ENCODE peak calls at places on chromosomes 16 and 17, in six cellular contexts. L is HCT116, G is HepG2, C is IMR-90, M is PC-3, U is mammary epithelial cell. S is an unnamed sample.

GRCh38 chr16:49010396-49010795 is 271.2 kb downstream of the CBLN1 start:
- DNase-seq in L (no peak), G (no peak), C (no peak), M (no peak), U (no peak), S (no peak)

GRCh38 chr16:57711331-57711730 is 16.7 kb downstream of the DRC7 start:
- DNase-seq in L (no peak), G (no peak), C (no peak), M (no peak), U (no peak), S (no peak)

GRCh38 chr17:8005951-8006730 is 3.7 kb downstream of the GUCY2D start:
- DNase-seq in L (no peak), G (no peak), C (no peak), M (no peak), U (no peak), S (peak; percentile 36)

GRCh38 chr17:34313164-34313563 is 6.1 kb upstream of the CCL8 start:
- DNase-seq in L (no peak), G (no peak), C (peak; percentile 39), M (no peak), U (no peak), S (no peak)

GRCh38 chr17:81128774-81129173 is 36.5 kb upstream of the PVALEF start:
- DNase-seq in L (no peak), G (no peak), C (no peak), M (no peak), U (no peak), S (no peak)

GRCh38 chr16:50208460-50208931 is 55.4 kb downstream of the TENT4B start:
- DNase-seq in L (no peak), G (peak; percentile 16), C (peak; percentile 73), M (peak; percentile 63), U (peak; percentile 63), S (no peak)

GRCh38 chr17:41697122-41697962 is 8.7 kb downstream of the EIF1 start:
- DNase-seq in L (no peak), G (no peak), C (peak; percentile 64), M (no peak), U (no peak), S (no peak)

GRCh38 chr17:43040655-43041054 is 15.6 kb downstream of the RND2 start:
- DNase-seq in L (no peak), G (peak; percentile 81), C (no peak), M (no peak), U (no peak), S (no peak)

GRCh38 chr17:69947027-69947759 is 127.8 kb upstream of the KCNJ16 start:
- DNase-seq in L (no peak), G (no peak), C (peak; percentile 28), M (no peak), U (no peak), S (no peak)

GRCh38 chr16:19430345-19430744 is 12.7 kb downstream of the TMC5 start:
- DNase-seq in L (no peak), G (no peak), C (no peak), M (no peak), U (no peak), S (no peak)

GRCh38 chr17:17305282-17305801 is 2.2 kb downstream of the NT5M start:
- DNase-seq in L (no peak), G (peak; percentile 33), C (no peak), M (no peak), U (no peak), S (no peak)

GRCh38 chr17:3877220-3877619 is 15.6 kb downstream of the CAMKK1 start:
- DNase-seq in L (no peak), G (no peak), C (no peak), M (no peak), U (no peak), S (no peak)

GRCh38 chr16:24972608-24973220 is 42.5 kb downstream of the ARHGAP17 start:
- DNase-seq in L (no peak), G (no peak), C (no peak), M (no peak), U (no peak), S (no peak)

GRCh38 chr16:55418586-55418985 is 60.4 kb upstream of the MMP2 start:
- DNase-seq in L (no peak), G (no peak), C (peak; percentile 10), M (no peak), U (no peak), S (peak; percentile 48)

GRCh38 chr16:57634171-57634570 is 5.7 kb downstream of the ADGRG1 start:
- DNase-seq in L (no peak), G (no peak), C (peak; percentile 54), M (peak; percentile 76), U (peak; percentile 65), S (no peak)

GRCh38 chr16:85686912-85687591 is 1.7 kb downstream of the GINS2 start:
- DNase-seq in L (no peak), G (no peak), C (no peak), M (peak; percentile 18), U (no peak), S (no peak)

GRCh38 chr17:72790194-72790593 is 302.3 kb downstream of the SLC39A11 start:
- DNase-seq in L (no peak), G (no peak), C (no peak), M (no peak), U (no peak), S (no peak)

GRCh38 chr17:828761-829160 is 46.6 kb downstream of the MRM3 start:
- DNase-seq in L (no peak), G (no peak), C (no peak), M (no peak), U (no peak), S (no peak)

GRCh38 chr16:89111263-89111662 is 17.6 kb downstream of the ACSF3 start:
- DNase-seq in L (no peak), G (no peak), C (no peak), M (no peak), U (no peak), S (no peak)

GRCh38 chr16:89112377-89113151 is 18.9 kb downstream of the ACSF3 start:
- DNase-seq in L (no peak), G (no peak), C (no peak), M (no peak), U (no peak), S (no peak)

GRCh38 chr16:89108412-89108811 is 14.8 kb downstream of the ACSF3 start:
- DNase-seq in L (no peak), G (no peak), C (no peak), M (no peak), U (no peak), S (no peak)

GRCh38 chr16:89113152-89113547 is 19.5 kb downstream of the ACSF3 start:
- DNase-seq in L (no peak), G (no peak), C (no peak), M (no peak), U (no peak), S (no peak)

DNA sequence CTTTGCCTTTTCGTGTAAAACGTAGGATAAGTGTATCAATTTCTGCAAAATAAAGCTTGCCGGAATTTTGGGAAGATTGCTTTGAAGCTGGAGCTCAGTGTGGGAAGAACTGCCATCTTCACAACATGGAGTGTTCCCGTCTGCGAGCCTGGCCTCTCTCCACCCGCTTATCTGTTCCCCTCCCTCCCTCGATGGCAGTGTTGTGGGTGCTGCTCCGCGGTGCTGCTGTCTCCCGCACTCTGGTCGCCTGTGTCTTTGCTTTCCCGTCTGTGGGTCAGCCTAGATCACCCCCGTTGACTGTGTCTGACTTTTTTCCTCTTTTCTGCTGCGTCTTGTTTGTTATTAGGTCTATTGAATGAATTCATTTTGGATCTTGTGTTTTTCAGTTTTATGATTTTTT is 17.0 kb downstream of the ACSF3 start:
- DNase-seq in L (no peak), G (no peak), C (no peak), M (no peak), U (no peak), S (no peak)
- H3K36me3 ChIP-seq in L (peaks cover 31% of the 10 kb centered on the region), G (peaks cover 77% of the 10 kb centered on the region), C (peaks cover 54% of the 10 kb centered on the region), M (no peaks in the 10 kb centered on the region), U (peaks cover 2% of the 10 kb centered on the region), S (peaks cover 2% of the 10 kb centered on the region)

GRCh38 chr16:77677129-77677528 is 45.2 kb upstream of the NUDT7 start:
- DNase-seq in L (no peak), G (no peak), C (no peak), M (no peak), U (peak; percentile 11), S (no peak)

GRCh38 chr16:77679336-77679735 is 43.0 kb upstream of the NUDT7 start:
- DNase-seq in L (no peak), G (no peak), C (no peak), M (no peak), U (no peak), S (no peak)

GRCh38 chr16:77682586-77682985 is 39.7 kb upstream of the NUDT7 start:
- DNase-seq in L (no peak), G (no peak), C (no peak), M (no peak), U (no peak), S (no peak)

GRCh38 chr16:77679901-77680300 is 42.4 kb upstream of the NUDT7 start:
- DNase-seq in L (peak; percentile 8), G (no peak), C (no peak), M (no peak), U (no peak), S (no peak)

GRCh38 chr16:77680496-77680895 is 41.8 kb upstream of the NUDT7 start:
- DNase-seq in L (no peak), G (no peak), C (no peak), M (no peak), U (no peak), S (no peak)
- H3K4me2 ChIP-seq in L (no peak overlapping the region), G (no peak overlapping the region), C (no peak overlapping the region), M (no peak overlapping the region), U (no peak overlapping the region), S (no peak overlapping the region)

DNA sequence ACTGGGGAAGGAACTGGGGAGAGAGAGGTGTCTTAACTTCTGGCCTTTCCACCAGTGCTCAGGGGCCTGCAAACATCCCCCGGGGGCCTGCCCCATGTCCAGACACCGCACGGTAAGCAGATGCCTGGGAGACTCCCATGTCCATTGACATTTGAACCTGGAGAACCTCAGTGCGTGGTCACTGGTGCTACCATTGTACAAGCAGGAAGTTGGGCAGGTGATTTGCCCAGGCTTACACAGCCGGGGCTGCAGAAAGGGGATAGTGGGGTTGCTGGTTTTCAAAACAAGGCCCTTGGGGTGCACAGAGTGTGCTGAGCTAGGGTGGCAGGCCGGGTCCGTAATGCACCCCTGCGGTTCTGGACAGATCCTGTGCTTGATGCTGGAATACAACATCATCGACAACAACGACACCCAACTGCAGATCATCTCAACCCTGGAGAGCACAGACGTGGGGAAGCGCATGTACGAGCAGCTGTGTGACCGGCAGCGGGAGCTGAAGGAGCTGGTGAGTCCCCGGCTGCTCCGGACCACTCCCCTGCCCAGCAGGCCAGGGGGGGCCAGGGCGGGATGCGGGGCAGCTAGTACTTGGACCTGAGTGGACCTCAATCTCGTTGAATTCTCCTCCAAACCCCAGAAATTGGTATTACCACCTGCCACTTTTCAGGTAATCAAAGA is 77.7 kb upstream of the PLCG2 start:
- DNase-seq in L (no peak), G (no peak), C (no peak), M (no peak), U (no peak), S (no peak)
- H3K36me3 ChIP-seq in L (peaks cover 12% of the 10 kb centered on the region), G (peaks cover 91% of the 10 kb centered on the region), C (peaks cover 35% of the 10 kb centered on the region), M (peaks cover 9% of the 10 kb centered on the region), U (peaks cover 16% of the 10 kb centered on the region), S (peaks cover 1% of the 10 kb centered on the region)

DNA sequence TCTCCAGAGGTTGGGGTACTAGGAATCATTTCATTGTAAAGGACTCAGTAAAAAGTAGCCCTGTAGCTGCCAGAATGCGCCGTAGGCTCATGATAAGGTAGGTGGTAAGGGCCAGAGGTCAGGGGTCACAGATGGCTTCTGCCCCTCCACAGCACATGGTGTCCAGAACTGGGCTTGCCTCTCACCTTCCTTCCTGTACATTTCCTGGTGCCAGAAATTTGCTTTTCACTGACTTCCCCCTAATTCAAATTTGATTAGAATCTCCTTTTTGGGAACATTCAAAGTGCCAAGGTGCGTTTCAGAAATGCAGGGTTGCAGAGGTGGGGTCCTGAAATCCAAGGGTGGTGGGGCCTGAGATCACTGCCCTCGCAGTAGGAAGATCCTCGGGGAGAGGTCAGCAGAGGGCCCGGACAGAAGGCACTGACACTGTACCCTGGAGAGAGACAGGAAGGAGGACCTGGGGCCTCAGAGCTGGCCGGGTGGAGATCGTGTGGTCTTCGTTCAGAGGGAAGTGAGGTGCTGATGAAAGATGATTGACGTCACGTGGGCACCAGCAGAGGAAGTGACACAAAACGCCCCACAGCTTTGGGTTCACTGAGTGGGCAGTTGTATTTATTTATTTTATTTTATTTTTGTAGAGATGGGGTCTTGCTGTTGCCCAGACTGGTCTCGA is 25.5 kb upstream of the METRNL start:
- DNase-seq in L (no peak), G (no peak), C (no peak), M (no peak), U (no peak), S (no peak)
- H3K4me2 ChIP-seq in L (no peak overlapping the region), G (no peak overlapping the region), C (no peak overlapping the region), M (no peak overlapping the region), U (no peak overlapping the region), S (no peak overlapping the region)

S was measured in mesendoderm.